ENCODE peak calls at places on chromosomes 13 and 19, in six cellular contexts. B is AG04450, R is heart left ventricle, W is cardiac muscle cell, P is mammary epithelial cell, C is IMR-90. M is an unnamed sample.

GRCh38 chr13:75405976-75406703 is 75.8 kb downstream of the TBC1D4 start:
- DNase-seq in P (no peak), W (no peak), B (no peak), C (no peak), R (no peak), M (no peak)

GRCh38 chr13:109314101-109314500 is 472.3 kb downstream of the IRS2 start:
- DNase-seq in B (no peak), C (no peak), P (no peak), R (no peak), W (no peak), M (no peak)

GRCh38 chr19:19447536-19448237 is 42.2 kb downstream of the GATAD2A start:
- DNase-seq in R (no peak), P (no peak), W (no peak), B (no peak), C (peak; percentile 28), M (no peak)

GRCh38 chr19:8324186-8325050 is 3.1 kb downstream of the RPS28 start:
- DNase-seq in P (no peak), B (no peak), R (peak; percentile 45), C (no peak), W (no peak), M (no peak)

GRCh38 chr19:47172666-47173455 is 42.2 kb downstream of the SAE1 start:
- DNase-seq in W (no peak), P (no peak), R (no peak), C (no peak), B (no peak), M (no peak)

GRCh38 chr13:40109324-40109958 is 454.0 kb downstream of the COG6 start:
- DNase-seq in P (peak; percentile 97), C (peak; percentile 73), W (no peak), R (no peak), B (peak; percentile 70), M (no peak)

GRCh38 chr13:85197431-85197830 is 601.8 kb downstream of the SLITRK6 start:
- DNase-seq in C (no peak), R (no peak), P (no peak), W (no peak), B (no peak), M (no peak)

GRCh38 chr19:17429661-17430101 is 9.8 kb downstream of the MVB12A start:
- DNase-seq in W (no peak), P (no peak), R (no peak), C (no peak), B (no peak), M (no peak)

GRCh38 chr19:11338569-11339253 is 746 bp downstream of the RAB3D start:
- DNase-seq in R (no peak), P (no peak), B (no peak), C (no peak), W (no peak), M (peak; percentile 51)

GRCh38 chr19:19661141-19661674 is 2.3 kb downstream of the ATP13A1 start:
- DNase-seq in B (no peak), C (no peak), W (no peak), R (no peak), P (no peak), M (no peak)

GRCh38 chr13:64551755-64552154 is 2678.4 kb downstream of the PCDH9 start:
- DNase-seq in B (peak; percentile 57), P (peak; percentile 64), W (no peak), R (no peak), C (peak; percentile 62), M (no peak)

GRCh38 chr13:47680752-47681151 is 320.3 kb downstream of the SUCLA2 start:
- DNase-seq in C (peak; percentile 50), W (no peak), P (peak; percentile 21), B (no peak), R (no peak), M (no peak)

GRCh38 chr13:78608254-78608704 is 4.9 kb upstream of the POU4F1 start:
- DNase-seq in B (no peak), W (no peak), P (no peak), C (no peak), R (no peak), M (no peak)

GRCh38 chr19:3053218-3053621 is 9.1 kb downstream of the TLE5 start:
- DNase-seq in P (no peak), R (no peak), C (no peak), W (no peak), B (no peak), M (no peak)

GRCh38 chr19:5128251-5128931 is 159.5 kb downstream of the KDM4B start:
- DNase-seq in P (no peak), R (peak; percentile 82), B (peak; percentile 16), W (peak; percentile 95), C (peak; percentile 75), M (no peak)

GRCh38 chr19:58482372-58482771 is 6.2 kb downstream of the ZNF446 start:
- DNase-seq in W (no peak), P (no peak), B (no peak), R (no peak), C (no peak), M (no peak)

GRCh38 chr19:30214651-30215051 is 157.5 kb upstream of the ZNF536 start:
- DNase-seq in B (no peak), W (no peak), C (no peak), R (no peak), P (no peak), M (no peak)

GRCh38 chr13:39148513-39148961 is 110.3 kb downstream of the NHLRC3 start:
- DNase-seq in W (no peak), C (no peak), B (no peak), P (peak; percentile 94), R (no peak), M (no peak)

GRCh38 chr19:16397791-16398529 is 73.3 kb downstream of the KLF2 start:
- DNase-seq in P (peak; percentile 30), C (no peak), W (no peak), B (no peak), R (no peak), M (no peak)

GRCh38 chr19:43797556-43797955 is 4.7 kb downstream of the LYPD5 start:
- DNase-seq in C (no peak), R (no peak), B (no peak), W (no peak), P (no peak), M (no peak)

GRCh38 chr13:36248700-36249099 is 34.3 kb upstream of the SOHLH2 start:
- DNase-seq in R (no peak), W (no peak), P (no peak), C (no peak), B (no peak), M (no peak)

GRCh38 chr19:13864513-13865242 is 12.3 kb upstream of the NANOS3 start:
- DNase-seq in W (peak; percentile 36), B (no peak), P (no peak), C (no peak), R (no peak), M (no peak)

GRCh38 chr19:13866463-13867046 is 10.4 kb upstream of the NANOS3 start:
- DNase-seq in B (no peak), C (no peak), P (no peak), R (no peak), W (no peak), M (no peak)

GRCh38 chr19:13865243-13865577 is 11.7 kb upstream of the NANOS3 start:
- DNase-seq in B (no peak), R (no peak), C (no peak), P (no peak), W (no peak), M (no peak)

GRCh38 chr19:13864223-13864512 is 12.8 kb upstream of the NANOS3 start:
- DNase-seq in R (no peak), C (no peak), P (no peak), B (no peak), W (no peak), M (no peak)

GRCh38 chr19:13865578-13866462 is 11.1 kb upstream of the NANOS3 start:
- DNase-seq in B (no peak), P (no peak), W (peak; percentile 39), R (peak; percentile 45), C (no peak), M (peak; percentile 39)
- H3K4me3 ChIP-seq in B (peak overlapping the region; percentile 57), P (peak overlapping the region; percentile 45), W (peak overlapping the region; percentile 96), R (peak overlapping the region; percentile 71), C (peak overlapping the region; percentile 70), M (peak overlapping the region; percentile 65)

GRCh38 chr19:48968179-48968661 is 3.1 kb downstream of the FTL start:
- DNase-seq in C (peak; percentile 49), R (no peak), B (no peak), W (no peak), P (no peak), M (no peak)
- H3K27ac ChIP-seq in C (no peak overlapping the region), R (peak overlapping the region; percentile 10), B (peak overlapping the region; percentile 47), W (peak overlapping the region; percentile 20), P (no peak overlapping the region), M (peak overlapping the region; percentile 76)

DNA sequence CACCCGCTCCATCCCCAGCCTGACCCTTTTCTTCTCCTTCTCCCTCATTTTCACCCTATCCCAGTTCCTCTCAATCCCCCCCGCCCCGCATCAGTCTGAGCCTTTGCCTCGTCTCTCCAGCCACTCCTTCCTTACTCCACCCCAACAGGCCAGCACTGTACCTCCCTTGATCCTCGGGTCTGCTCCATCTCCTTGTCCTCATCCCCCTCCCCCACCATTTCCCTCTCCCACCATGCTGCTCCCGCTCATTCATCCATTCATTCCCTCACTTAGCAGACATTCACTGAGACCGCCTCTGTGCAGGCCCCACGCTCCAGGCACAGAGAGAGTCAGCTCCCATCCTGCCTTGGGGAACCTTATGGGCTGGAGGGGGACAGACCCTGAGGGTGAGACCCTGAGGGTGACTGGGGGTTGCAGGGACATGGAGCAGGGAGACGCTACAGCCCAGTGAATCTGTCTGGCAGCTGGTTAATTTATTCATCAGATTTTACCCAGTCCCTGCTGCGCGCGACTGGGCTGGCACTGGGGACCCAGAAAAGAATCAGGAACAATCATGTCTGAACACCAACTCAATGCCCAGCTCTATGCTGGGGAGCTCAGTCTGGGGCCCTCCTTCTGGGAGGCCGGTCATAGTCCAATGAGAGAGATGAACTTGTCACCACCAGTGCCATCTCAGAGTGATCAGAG is 881 bp downstream of the ARHGAP33 start:
- DNase-seq in P (no peak), W (no peak), R (no peak), B (no peak), C (no peak), M (no peak)
- H3K4me3 ChIP-seq in P (peak overlapping the region; percentile 70), W (peak overlapping the region; percentile 99), R (peak overlapping the region; percentile 96), B (peak overlapping the region; percentile 72), C (peak overlapping the region; percentile 86), M (peak overlapping the region; percentile 88)

DNA sequence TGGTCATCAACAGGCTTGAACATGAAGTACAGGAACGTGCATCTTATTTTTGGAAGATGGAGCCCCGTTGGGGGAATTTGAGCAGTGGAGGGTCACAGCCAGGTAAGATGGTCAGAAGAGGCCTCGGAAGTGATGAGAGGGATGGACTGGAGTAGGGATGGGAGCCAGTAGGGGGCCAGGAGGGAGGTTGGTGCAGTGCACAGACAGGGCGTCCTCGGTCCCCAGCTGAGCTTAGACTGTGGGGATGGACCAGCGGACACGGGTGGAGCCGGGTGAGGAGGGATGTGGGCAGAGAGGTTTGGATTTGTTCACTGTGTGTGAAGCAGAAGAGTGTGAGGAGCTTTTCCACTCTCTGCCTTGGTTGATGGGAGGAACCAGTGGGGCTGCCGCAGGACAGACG is 10.6 kb downstream of the RPS9 start:
- DNase-seq in B (no peak), R (no peak), W (no peak), P (no peak), C (no peak), M (no peak)
- H3K27ac ChIP-seq in B (peak overlapping the region; percentile 61), R (no peak overlapping the region), W (peak overlapping the region; percentile 85), P (no peak overlapping the region), C (no peak overlapping the region), M (peak overlapping the region; percentile 42)